ENCODE peak calls at places on chromosome 21, in four cellular contexts. L is stimulated activated CD4-positive, alpha-beta T cell treated with anti-CD3 and anti-CD28 coated beads, Interleukin-15, amount 100 ng/mL, for 1 hour; A is stimulated activated CD8-positive, alpha-beta memory T cell treated with anti-CD3 and anti-CD28 coated beads, Interleukin-2, amount 100 ng/mL, for 48 hours; K is lung. F is an unnamed sample.

GRCh38 chr21:46127239-46128105 is 27.9 kb downstream of the FTCD start:
- DNase-seq in L (no peak), A (no peak), K (no peak), F (peak)

GRCh38 chr21:17003763-17004373 is 509.0 kb upstream of the CXADR start:
- DNase-seq in L (no peak), A (no peak), K (no peak), F (no peak)

GRCh38 chr21:16422702-16423101 is 692.9 kb downstream of the USP25 start:
- DNase-seq in L (no peak), A (no peak), K (no peak), F (no peak)

GRCh38 chr21:43207868-43208267 is 39.1 kb downstream of the CRYAA start:
- DNase-seq in L (no peak), A (no peak), K (no peak), F (no peak)

GRCh38 chr21:44819283-44820243 is 1.7 kb upstream of the SUMO3 start:
- DNase-seq in L (no peak), A (no peak), K (no peak), F (no peak)

GRCh38 chr21:33383056-33383888 is 19.9 kb upstream of the IFNGR2 start:
- DNase-seq in L (peak), A (peak), K (peak), F (peak)

GRCh38 chr21:29297483-29298347 is 1.0 kb upstream of the BACH1 start:
- DNase-seq in L (peak), A (no peak), K (no peak), F (no peak)

GRCh38 chr21:42847726-42848125 is 31.6 kb downstream of the WDR4 start:
- DNase-seq in L (no peak), A (no peak), K (no peak), F (no peak)

GRCh38 chr21:32576011-32576410 is 9.3 kb downstream of the TCP10L start:
- DNase-seq in L (no peak), A (no peak), K (no peak), F (no peak)

GRCh38 chr21:31509108-31510017 is 150.1 kb upstream of the SOD1 start:
- DNase-seq in L (peak), A (peak), K (no peak), F (peak)

GRCh38 chr21:45104560-45104959 is 30.2 kb downstream of the ADARB1 start:
- DNase-seq in L (no peak), A (no peak), K (no peak), F (no peak)

GRCh38 chr21:14382486-14382834 is 486 bp downstream of the HSPA13 start:
- DNase-seq in L (no peak), A (peak), K (no peak), F (peak)

GRCh38 chr21:36047139-36047538 is 13.2 kb downstream of the SETD4 start:
- DNase-seq in L (no peak), A (no peak), K (no peak), F (no peak)

GRCh38 chr21:42025392-42026071 is 15.4 kb upstream of the ZBTB21 start:
- DNase-seq in L (no peak), A (no peak), K (no peak), F (peak)

GRCh38 chr21:41707231-41707988 is 59.4 kb downstream of the RIPK4 start:
- DNase-seq in L (no peak), A (no peak), K (no peak), F (no peak)

GRCh38 chr21:33674226-33674625 is 31.9 kb downstream of the ITSN1 start:
- DNase-seq in L (no peak), A (no peak), K (no peak), F (no peak)

GRCh38 chr21:34986561-34987533 is 62.3 kb downstream of the RUNX1 start:
- DNase-seq in L (peak), A (peak), K (no peak), F (peak)

GRCh38 chr21:44701023-44701400 is 4.0 kb downstream of the KRTAP10-12 start:
- DNase-seq in L (no peak), A (no peak), K (peak), F (no peak)

GRCh38 chr21:36120304-36120902 is 14.5 kb upstream of the CBR3 start:
- DNase-seq in L (no peak), A (no peak), K (no peak), F (no peak)

GRCh38 chr21:35170818-35171217 is 121.7 kb upstream of the RUNX1 start:
- DNase-seq in L (no peak), A (no peak), K (no peak), F (no peak)

GRCh38 chr21:36589352-36589971 is 109.5 kb upstream of the SIM2 start:
- DNase-seq in L (no peak), A (peak), K (peak), F (peak)

GRCh38 chr21:35394634-35395369 is 345.7 kb upstream of the RUNX1 start:
- DNase-seq in L (no peak), A (no peak), K (no peak), F (no peak)

GRCh38 chr21:45228171-45228641 is 59.5 kb downstream of the POFUT2 start:
- DNase-seq in L (peak), A (peak), K (no peak), F (peak)

GRCh38 chr21:45379171-45379900 is 25.6 kb upstream of the COL18A1 start:
- DNase-seq in L (no peak), A (no peak), K (no peak), F (no peak)

GRCh38 chr21:42731264-42732032 is 78.0 kb downstream of the PDE9A start:
- DNase-seq in L (no peak), A (no peak), K (no peak), F (no peak)

GRCh38 chr21:46066843-46067331 is 31.0 kb upstream of the COL6A2 start:
- DNase-seq in L (no peak), A (no peak), K (peak), F (no peak)

GRCh38 chr21:41254090-41254700 is 62.4 kb upstream of the FAM3B start:
- DNase-seq in L (no peak), A (no peak), K (no peak), F (no peak)

GRCh38 chr21:41662761-41663160 is 104.1 kb downstream of the RIPK4 start:
- DNase-seq in L (no peak), A (no peak), K (no peak), F (no peak)

GRCh38 chr21:46179708-46180078 is 4.6 kb downstream of the SPATC1L start:
- DNase-seq in L (no peak), A (no peak), K (no peak), F (no peak)